ENCODE peak calls at places on chromosomes 13 and 19, in four cellular contexts. One of them, this sample, is unnamed. For H3K36me3, the result is how much of the 10 kb centered on the place peaks cover.

GRCh38 chr13:83065136-83065535 is 817.1 kb downstream of the SLITRK1 start:
- DNase-seq in mucosa of descending colon: peak
- DNase-seq in fibroblast of lung: peak
- DNase-seq in pancreas: peak
- DNase-seq in this sample: peak

GRCh38 chr19:43960411-43960810 is 9.4 kb downstream of the ZNF221 start:
- DNase-seq in mucosa of descending colon: no peak
- DNase-seq in fibroblast of lung: no peak
- DNase-seq in pancreas: no peak
- DNase-seq in this sample: no peak

GRCh38 chr19:22427587-22428298 is 5.6 kb upstream of the ZNF98 start:
- DNase-seq in mucosa of descending colon: no peak
- DNase-seq in fibroblast of lung: no peak
- DNase-seq in pancreas: peak
- DNase-seq in this sample: no peak

GRCh38 chr19:12792853-12793289 is 1.6 kb downstream of the JUNB start:
- DNase-seq in mucosa of descending colon: peak
- DNase-seq in fibroblast of lung: no peak
- DNase-seq in pancreas: peak
- DNase-seq in this sample: no peak

GRCh38 chr19:54178581-54179261 is 5.8 kb upstream of the TMC4 start:
- DNase-seq in mucosa of descending colon: peak
- DNase-seq in fibroblast of lung: no peak
- DNase-seq in pancreas: no peak
- DNase-seq in this sample: no peak

GRCh38 chr19:15475611-15476010 is 3.7 kb downstream of the PGLYRP2 start:
- DNase-seq in mucosa of descending colon: no peak
- DNase-seq in fibroblast of lung: no peak
- DNase-seq in pancreas: no peak
- DNase-seq in this sample: no peak

GRCh38 chr13:95924389-95924994 is 128.7 kb downstream of the UGGT2 start:
- DNase-seq in mucosa of descending colon: no peak
- DNase-seq in fibroblast of lung: peak
- DNase-seq in pancreas: no peak
- DNase-seq in this sample: peak

GRCh38 chr13:91459485-91459884 is 61.1 kb downstream of the GPC5 start:
- DNase-seq in mucosa of descending colon: no peak
- DNase-seq in fibroblast of lung: no peak
- DNase-seq in pancreas: no peak
- DNase-seq in this sample: no peak

GRCh38 chr19:6564393-6564792 is 26.6 kb downstream of the CD70 start:
- DNase-seq in mucosa of descending colon: no peak
- DNase-seq in fibroblast of lung: peak
- DNase-seq in pancreas: no peak
- DNase-seq in this sample: no peak

GRCh38 chr13:90105276-90105675 is 1242.2 kb upstream of the MIR17HG start:
- DNase-seq in mucosa of descending colon: no peak
- DNase-seq in fibroblast of lung: peak
- DNase-seq in pancreas: no peak
- DNase-seq in this sample: peak

GRCh38 chr13:109857803-109858202 is 71.4 kb upstream of the IRS2 start:
- DNase-seq in mucosa of descending colon: no peak
- DNase-seq in fibroblast of lung: no peak
- DNase-seq in pancreas: no peak
- DNase-seq in this sample: no peak

GRCh38 chr19:44741841-44742352 is 6.6 kb upstream of the BCL3 start:
- DNase-seq in mucosa of descending colon: peak
- DNase-seq in fibroblast of lung: peak
- DNase-seq in pancreas: peak
- DNase-seq in this sample: peak

GRCh38 chr13:28820099-28821051 is at the start of gene MTUS2:
- DNase-seq in mucosa of descending colon: no peak
- DNase-seq in fibroblast of lung: no peak
- DNase-seq in pancreas: peak
- DNase-seq in this sample: no peak

GRCh38 chr13:46403851-46404731 is 17.0 kb upstream of the RUBCNL start:
- DNase-seq in mucosa of descending colon: no peak
- DNase-seq in fibroblast of lung: no peak
- DNase-seq in pancreas: no peak
- DNase-seq in this sample: no peak

GRCh38 chr19:52665529-52665928 is 27.4 kb upstream of the ZNF83 start:
- DNase-seq in mucosa of descending colon: no peak
- DNase-seq in fibroblast of lung: peak
- DNase-seq in pancreas: no peak
- DNase-seq in this sample: no peak

GRCh38 chr19:17777840-17778620 is 16.9 kb upstream of the B3GNT3 start:
- DNase-seq in mucosa of descending colon: peak
- DNase-seq in fibroblast of lung: peak
- DNase-seq in pancreas: no peak
- DNase-seq in this sample: no peak

GRCh38 chr13:99215466-99215865 is 14.8 kb downstream of the UBAC2 start:
- DNase-seq in mucosa of descending colon: no peak
- DNase-seq in fibroblast of lung: no peak
- DNase-seq in pancreas: no peak
- DNase-seq in this sample: no peak

GRCh38 chr13:24984134-24984533 is 111.8 kb upstream of the PABPC3 start:
- DNase-seq in mucosa of descending colon: no peak
- DNase-seq in fibroblast of lung: no peak
- DNase-seq in pancreas: no peak
- DNase-seq in this sample: no peak

GRCh38 chr13:25948910-25949309 is 102.9 kb downstream of the SHISA2 start:
- DNase-seq in mucosa of descending colon: no peak
- DNase-seq in fibroblast of lung: peak
- DNase-seq in pancreas: no peak
- DNase-seq in this sample: no peak

GRCh38 chr13:109628251-109628699 is 158.1 kb downstream of the IRS2 start:
- DNase-seq in mucosa of descending colon: no peak
- DNase-seq in fibroblast of lung: peak
- DNase-seq in pancreas: no peak
- DNase-seq in this sample: peak

GRCh38 chr19:38070573-38070972 is 153.4 kb downstream of the DPF1 start:
- DNase-seq in mucosa of descending colon: no peak
- DNase-seq in fibroblast of lung: peak
- DNase-seq in pancreas: no peak
- DNase-seq in this sample: no peak

GRCh38 chr13:66305960-66306617 is 924.0 kb downstream of the PCDH9 start:
- DNase-seq in mucosa of descending colon: no peak
- DNase-seq in fibroblast of lung: no peak
- DNase-seq in pancreas: no peak
- DNase-seq in this sample: no peak

GRCh38 chr19:48508729-48509310 is 2.8 kb downstream of the LMTK3 start:
- DNase-seq in mucosa of descending colon: no peak
- DNase-seq in fibroblast of lung: no peak
- DNase-seq in pancreas: no peak
- DNase-seq in this sample: no peak

GRCh38 chr19:30703645-30704044 is 331.5 kb downstream of the ZNF536 start:
- DNase-seq in mucosa of descending colon: no peak
- DNase-seq in fibroblast of lung: no peak
- DNase-seq in pancreas: no peak
- DNase-seq in this sample: no peak

GRCh38 chr19:16649734-16650133 is 10.2 kb downstream of the SMIM7 start:
- DNase-seq in mucosa of descending colon: no peak
- DNase-seq in fibroblast of lung: no peak
- DNase-seq in pancreas: no peak
- DNase-seq in this sample: no peak

GRCh38 chr19:29966594-29967249 is 24.7 kb downstream of the URI1 start:
- DNase-seq in mucosa of descending colon: no peak
- DNase-seq in fibroblast of lung: peak
- DNase-seq in pancreas: no peak
- DNase-seq in this sample: no peak

GRCh38 chr13:112733661-112734379 is 44.0 kb downstream of the ATP11A start:
- DNase-seq in mucosa of descending colon: no peak
- DNase-seq in fibroblast of lung: peak
- DNase-seq in pancreas: no peak
- DNase-seq in this sample: no peak

GRCh38 chr13:66312312-66313087 is 917.6 kb downstream of the PCDH9 start:
- DNase-seq in mucosa of descending colon: no peak
- DNase-seq in fibroblast of lung: peak
- DNase-seq in pancreas: peak
- DNase-seq in this sample: peak

DNA sequence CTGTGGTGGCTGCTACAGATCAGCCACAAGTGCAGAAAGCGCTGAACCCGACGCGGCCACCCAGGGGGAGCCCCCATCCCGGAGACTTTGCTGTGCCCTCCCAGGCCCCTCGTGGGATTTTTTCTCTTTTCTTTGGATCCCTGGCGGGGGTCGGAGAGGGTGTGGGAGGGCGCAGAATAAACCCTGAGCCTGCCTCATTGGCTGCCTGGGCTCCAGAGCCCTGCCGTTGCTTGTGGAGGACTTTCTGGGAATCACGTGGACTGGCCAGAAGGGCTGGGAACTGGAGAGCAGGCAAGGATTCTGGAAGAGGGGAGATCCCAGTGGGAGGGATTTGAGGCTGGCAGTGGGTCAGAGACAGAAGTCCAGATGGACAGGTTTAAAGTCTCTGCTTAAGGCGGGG is 24.9 kb downstream of the GADD45B start:
- DNase-seq in mucosa of descending colon: no peak
- DNase-seq in fibroblast of lung: no peak
- DNase-seq in pancreas: no peak
- DNase-seq in this sample: no peak
- TF ChIP-seq CTCF in mucosa of descending colon: no peak
- TF ChIP-seq CTCF in fibroblast of lung: no peak
- TF ChIP-seq CTCF in pancreas: no peak
- TF ChIP-seq CTCF in this sample: no peak

GRCh38 chr19:2270157-2270571 is 11.8 kb downstream of the PEAK3 start:
- DNase-seq in mucosa of descending colon: peak
- DNase-seq in fibroblast of lung: no peak
- DNase-seq in pancreas: peak
- DNase-seq in this sample: no peak

GRCh38 chr19:2266183-2266993 is 10.2 kb upstream of the JSRP1 start:
- DNase-seq in mucosa of descending colon: peak
- DNase-seq in fibroblast of lung: peak
- DNase-seq in pancreas: peak
- DNase-seq in this sample: no peak

GRCh38 chr19:2269244-2270156 is 12.5 kb downstream of the PEAK3 start:
- DNase-seq in mucosa of descending colon: peak
- DNase-seq in fibroblast of lung: peak
- DNase-seq in pancreas: peak
- DNase-seq in this sample: peak

GRCh38 chr19:2268861-2269243 is 12.6 kb upstream of the JSRP1 start:
- DNase-seq in mucosa of descending colon: no peak
- DNase-seq in fibroblast of lung: no peak
- DNase-seq in pancreas: no peak
- DNase-seq in this sample: no peak

DNA sequence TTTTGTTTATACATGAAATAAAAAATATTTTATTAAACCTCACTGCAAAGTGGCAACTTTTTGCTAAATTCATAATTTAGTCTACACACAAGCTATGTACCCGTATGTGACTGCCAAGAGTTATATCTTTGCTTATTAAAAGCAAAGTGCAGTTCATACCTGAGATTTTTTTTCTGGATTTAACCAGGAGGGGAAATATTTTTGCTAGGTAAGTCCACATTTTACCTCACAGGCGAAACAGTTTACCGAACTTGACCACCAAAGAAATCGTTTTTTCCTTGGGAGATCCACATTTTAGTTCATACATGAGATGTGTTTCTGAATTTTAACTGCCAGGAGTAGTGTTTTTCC is 12.2 kb upstream of the JSRP1 start:
- DNase-seq in mucosa of descending colon: no peak
- DNase-seq in fibroblast of lung: no peak
- DNase-seq in pancreas: no peak
- DNase-seq in this sample: no peak
- H3K4me3 ChIP-seq in mucosa of descending colon: no peak
- H3K4me3 ChIP-seq in fibroblast of lung: no peak
- H3K4me3 ChIP-seq in pancreas: no peak
- H3K4me3 ChIP-seq in this sample: no peak

DNA sequence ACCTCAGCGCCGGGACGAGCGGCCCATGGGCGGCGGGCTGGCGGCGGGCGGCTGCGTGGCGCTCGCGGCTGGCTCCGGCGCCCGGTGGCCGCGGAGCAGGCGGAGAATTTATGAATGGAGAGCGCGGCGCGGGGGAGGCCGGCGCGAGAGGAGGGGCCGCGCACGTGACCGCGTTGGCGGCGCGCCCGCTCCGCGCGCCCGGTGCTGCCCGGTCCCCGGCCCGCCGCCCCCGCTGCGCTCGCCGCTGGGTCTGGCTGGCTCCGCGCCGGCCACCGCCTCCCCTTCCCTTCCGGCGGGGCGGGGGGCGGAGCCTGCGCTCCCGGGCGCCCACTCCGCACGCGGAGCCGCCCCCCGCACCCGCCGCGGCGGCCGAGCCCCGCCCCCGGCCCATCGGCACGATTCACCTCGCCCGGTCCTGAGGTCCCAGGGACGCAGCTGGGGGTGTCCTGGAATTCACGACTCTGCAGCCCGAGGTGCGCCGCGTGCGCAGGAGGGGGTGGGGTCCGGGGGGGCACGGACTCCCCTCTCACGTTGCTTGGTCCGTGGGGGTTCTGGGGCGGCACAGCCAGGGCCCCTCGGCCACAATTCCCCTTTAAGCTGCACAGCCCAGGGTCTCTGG is at the start of gene CBARP:
- DNase-seq in mucosa of descending colon: no peak
- DNase-seq in fibroblast of lung: no peak
- DNase-seq in pancreas: no peak
- DNase-seq in this sample: no peak
- H3K36me3 ChIP-seq in mucosa of descending colon: under half
- H3K36me3 ChIP-seq in fibroblast of lung: under half
- H3K36me3 ChIP-seq in pancreas: under half
- H3K36me3 ChIP-seq in this sample: under half

GRCh38 chr13:32228330-32229041 is 86.7 kb downstream of the ZAR1L start:
- DNase-seq in mucosa of descending colon: no peak
- DNase-seq in fibroblast of lung: peak
- DNase-seq in pancreas: peak
- DNase-seq in this sample: no peak
- TF ChIP-seq CTCF in mucosa of descending colon: no peak
- TF ChIP-seq CTCF in fibroblast of lung: no peak
- TF ChIP-seq CTCF in pancreas: no peak
- TF ChIP-seq CTCF in this sample: no peak

DNA sequence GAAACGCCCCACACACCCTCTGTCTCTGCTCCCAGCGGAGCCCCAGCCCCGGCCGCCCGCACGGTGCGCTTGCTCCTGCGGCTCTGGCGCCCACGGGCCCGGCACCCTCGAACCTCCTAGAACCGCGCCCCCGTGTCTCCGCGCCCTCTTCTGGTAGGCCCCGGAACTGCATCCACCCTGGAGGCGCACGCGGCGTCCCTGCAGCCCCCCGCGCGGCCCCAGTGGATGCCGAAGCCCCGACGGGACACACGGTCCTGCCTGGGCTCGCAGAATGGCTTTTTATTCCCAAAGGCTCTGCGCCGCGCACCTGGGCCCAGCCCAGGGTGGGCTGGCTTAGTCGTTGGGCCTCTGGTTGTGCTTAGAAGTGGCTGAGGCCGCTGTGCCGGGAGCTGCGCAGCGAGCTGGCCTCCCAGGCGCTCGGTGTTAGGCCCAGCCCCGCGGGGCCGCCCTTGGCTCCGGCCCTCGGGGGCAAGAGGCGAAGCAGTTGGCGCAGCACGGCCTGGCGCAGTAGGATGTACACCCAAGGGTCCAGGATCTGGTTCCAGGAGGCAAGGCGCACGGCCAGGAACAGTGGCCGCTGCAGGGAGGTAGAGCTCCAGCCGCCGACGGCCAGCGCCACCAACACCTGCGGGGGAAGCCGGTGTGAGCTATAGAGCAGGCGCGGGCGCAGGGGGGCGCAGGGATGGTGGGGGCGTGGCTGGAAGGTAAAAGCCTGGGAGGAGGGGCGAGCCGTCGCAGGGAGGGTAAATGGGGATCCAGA is 2.8 kb downstream of the PTGER1 start:
- DNase-seq in mucosa of descending colon: peak
- DNase-seq in fibroblast of lung: no peak
- DNase-seq in pancreas: no peak
- DNase-seq in this sample: no peak
- H3K4me3 ChIP-seq in mucosa of descending colon: no peak
- H3K4me3 ChIP-seq in fibroblast of lung: no peak
- H3K4me3 ChIP-seq in pancreas: no peak
- H3K4me3 ChIP-seq in this sample: no peak

This sample was measured in BJ.